ENCODE peak calls at places on chromosomes 11 and 22, in four cellular contexts. D is HCT116, F is psoas muscle, X is right atrium auricular region. J is an unnamed sample.
A peak's percentile ranks its signal among the peaks of the same experiment; 100 is the strongest.

GRCh38 chr22:28629420-28630184 is 50.0 kb downstream of the TTC28 start:
- DNase-seq in D (peak; percentile 19), F (no peak), X (no peak), J (no peak)

GRCh38 chr22:24146791-24147353 is 34.4 kb upstream of the SUSD2 start:
- DNase-seq in D (no peak), F (no peak), X (no peak), J (no peak)

GRCh38 chr22:49199224-49199623 is 628.4 kb downstream of the BRD1 start:
- DNase-seq in D (no peak), F (no peak), X (no peak), J (no peak)

GRCh38 chr11:130513132-130513531 is 64.7 kb downstream of the ADAMTS15 start:
- DNase-seq in D (no peak), F (peak; percentile 37), X (no peak), J (no peak)

GRCh38 chr11:92314499-92314898 is 89.9 kb downstream of the FAT3 start:
- DNase-seq in D (no peak), F (no peak), X (no peak), J (no peak)

GRCh38 chr11:130486981-130487380 is 38.5 kb downstream of the ADAMTS15 start:
- DNase-seq in D (no peak), F (no peak), X (no peak), J (no peak)

GRCh38 chr11:6611092-6612007 is 666 bp downstream of the TAF10 start:
- DNase-seq in D (no peak), F (peak; percentile 57), X (no peak), J (no peak)

GRCh38 chr11:6204708-6205107 is 649 bp upstream of the C11orf42 start:
- DNase-seq in D (no peak), F (no peak), X (no peak), J (no peak)

GRCh38 chr22:41003041-41003440 is 51.9 kb downstream of the RBX1 start:
- DNase-seq in D (no peak), F (no peak), X (no peak), J (no peak)

GRCh38 chr22:35039625-35040024 is 26.3 kb upstream of the ISX start:
- DNase-seq in D (no peak), F (no peak), X (no peak), J (no peak)

GRCh38 chr11:69662806-69663205 is 12.3 kb downstream of the LTO1 start:
- DNase-seq in D (no peak), F (no peak), X (no peak), J (no peak)

GRCh38 chr11:61626580-61627380 is 45.9 kb upstream of the SYT7 start:
- DNase-seq in D (no peak), F (no peak), X (no peak), J (peak; percentile 78)

GRCh38 chr11:134583397-134583990 is 171.5 kb upstream of the B3GAT1 start:
- DNase-seq in D (no peak), F (no peak), X (peak; percentile 34), J (no peak)

GRCh38 chr11:11533751-11534150 is 88.1 kb downstream of the GALNT18 start:
- DNase-seq in D (no peak), F (no peak), X (no peak), J (no peak)

GRCh38 chr11:113521737-113522517 is 46.7 kb upstream of the DRD2 start:
- DNase-seq in D (no peak), F (no peak), X (peak; percentile 26), J (no peak)

GRCh38 chr11:124329787-124330478 is 9.9 kb upstream of the OR8D2 start:
- DNase-seq in D (no peak), F (no peak), X (no peak), J (no peak)

GRCh38 chr11:28107331-28107725 is 628 bp downstream of the KIF18A start:
- DNase-seq in D (no peak), F (no peak), X (no peak), J (no peak)

GRCh38 chr11:15034687-15035267 is 38.6 kb upstream of the CALCB start:
- DNase-seq in D (no peak), F (no peak), X (no peak), J (no peak)

GRCh38 chr11:75191330-75191717 is 40.4 kb downstream of the SLCO2B1 start:
- DNase-seq in D (no peak), F (no peak), X (no peak), J (no peak)

GRCh38 chr11:117572129-117572528 is 224.9 kb downstream of the DSCAML1 start:
- DNase-seq in D (no peak), F (no peak), X (no peak), J (no peak)

GRCh38 chr11:43905788-43906187 is 25.2 kb downstream of the ALKBH3 start:
- DNase-seq in D (no peak), F (no peak), X (no peak), J (no peak)

GRCh38 chr11:75352417-75353206 is 1.2 kb upstream of the ARRB1 start:
- DNase-seq in D (no peak), F (no peak), X (no peak), J (no peak)

GRCh38 chr11:3836903-3837302 is 3.9 kb downstream of the RHOG start:
- DNase-seq in D (no peak), F (peak; percentile 46), X (no peak), J (no peak)

GRCh38 chr11:120547871-120548681 is 36.5 kb downstream of the GRIK4 start:
- DNase-seq in D (peak; percentile 75), F (peak; percentile 88), X (peak; percentile 91), J (no peak)

GRCh38 chr22:39980635-39981034 is 14.1 kb upstream of the FAM83F start:
- DNase-seq in D (no peak), F (no peak), X (no peak), J (no peak)

GRCh38 chr11:10646005-10646404 is 47.5 kb downstream of the IRAG1 start:
- DNase-seq in D (no peak), F (no peak), X (no peak), J (no peak)

GRCh38 chr11:125924384-125925007 is 20.2 kb downstream of the DDX25 start:
- DNase-seq in D (no peak), F (no peak), X (no peak), J (no peak)
- H3K27me3 ChIP-seq in D (no peaks in the 10 kb centered on the region), F (no peaks in the 10 kb centered on the region), X (no peaks in the 10 kb centered on the region), J (no peaks in the 10 kb centered on the region)

GRCh38 chr11:115267871-115268270 is 236.3 kb downstream of the CADM1 start:
- DNase-seq in D (no peak), F (no peak), X (no peak), J (no peak)
- H3K27me3 ChIP-seq in D (no peaks in the 10 kb centered on the region), F (no peaks in the 10 kb centered on the region), X (no peaks in the 10 kb centered on the region), J (no peaks in the 10 kb centered on the region)

GRCh38 chr11:125494601-125494986 is 1.5 kb downstream of the FEZ1 start:
- DNase-seq in D (no peak), F (no peak), X (no peak), J (no peak)

GRCh38 chr11:125494987-125495725 is 909 bp downstream of the FEZ1 start:
- DNase-seq in D (no peak), F (peak; percentile 47), X (no peak), J (no peak)

GRCh38 chr11:125483592-125483991 is 12.5 kb downstream of the FEZ1 start:
- DNase-seq in D (no peak), F (no peak), X (no peak), J (no peak)

GRCh38 chr11:125494033-125494364 is 2.1 kb downstream of the FEZ1 start:
- DNase-seq in D (no peak), F (no peak), X (no peak), J (no peak)

GRCh38 chr11:125489166-125489565 is 6.9 kb downstream of the FEZ1 start:
- DNase-seq in D (no peak), F (no peak), X (no peak), J (no peak)
- H3K27me3 ChIP-seq in D (peaks cover 13% of the 10 kb centered on the region), F (no peaks in the 10 kb centered on the region), X (no peaks in the 10 kb centered on the region), J (no peaks in the 10 kb centered on the region)

DNA sequence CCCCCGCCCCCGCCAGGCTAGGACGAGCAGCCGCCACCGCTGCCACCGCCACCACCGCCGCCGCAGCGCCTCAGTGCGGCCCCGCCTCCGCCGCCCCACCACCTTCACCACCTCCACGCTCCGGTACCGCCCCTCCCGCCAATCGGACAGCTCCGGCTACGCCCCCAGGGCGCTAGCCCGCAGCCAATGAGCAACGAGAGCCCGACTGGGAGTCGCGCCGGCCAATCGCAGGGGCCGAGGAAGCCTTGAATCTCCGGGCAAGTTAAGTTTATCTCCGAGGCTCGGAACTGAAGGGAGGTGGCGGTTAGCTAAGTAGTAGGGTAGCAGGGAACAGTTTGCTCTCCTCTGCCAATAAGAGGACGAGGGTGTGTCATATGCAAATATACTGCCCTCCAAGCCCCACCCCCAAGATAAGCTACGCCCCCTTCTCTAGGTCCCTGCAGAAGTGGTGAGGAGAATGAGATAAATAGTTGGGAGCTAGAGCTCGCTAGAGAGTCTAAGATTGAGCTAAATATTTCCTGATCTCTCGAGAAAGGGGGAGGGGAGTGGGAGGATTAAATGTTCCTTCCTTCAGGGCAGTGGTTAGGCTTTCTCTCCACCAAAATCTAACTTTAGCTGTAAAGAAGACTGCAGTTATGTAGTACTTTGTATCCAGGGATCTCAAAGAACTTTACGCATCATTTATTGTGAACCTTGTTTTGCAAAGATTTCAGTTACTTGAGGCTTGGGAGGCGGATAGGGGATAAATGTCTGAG is at the start of gene SESN3:
- DNase-seq in D (peak; percentile 87), F (peak; percentile 99), X (peak; percentile 99), J (peak; percentile 94)
- H3K27me3 ChIP-seq in D (peaks cover 9% of the 10 kb centered on the region), F (no peaks in the 10 kb centered on the region), X (no peaks in the 10 kb centered on the region), J (peaks cover 3% of the 10 kb centered on the region)

DNA sequence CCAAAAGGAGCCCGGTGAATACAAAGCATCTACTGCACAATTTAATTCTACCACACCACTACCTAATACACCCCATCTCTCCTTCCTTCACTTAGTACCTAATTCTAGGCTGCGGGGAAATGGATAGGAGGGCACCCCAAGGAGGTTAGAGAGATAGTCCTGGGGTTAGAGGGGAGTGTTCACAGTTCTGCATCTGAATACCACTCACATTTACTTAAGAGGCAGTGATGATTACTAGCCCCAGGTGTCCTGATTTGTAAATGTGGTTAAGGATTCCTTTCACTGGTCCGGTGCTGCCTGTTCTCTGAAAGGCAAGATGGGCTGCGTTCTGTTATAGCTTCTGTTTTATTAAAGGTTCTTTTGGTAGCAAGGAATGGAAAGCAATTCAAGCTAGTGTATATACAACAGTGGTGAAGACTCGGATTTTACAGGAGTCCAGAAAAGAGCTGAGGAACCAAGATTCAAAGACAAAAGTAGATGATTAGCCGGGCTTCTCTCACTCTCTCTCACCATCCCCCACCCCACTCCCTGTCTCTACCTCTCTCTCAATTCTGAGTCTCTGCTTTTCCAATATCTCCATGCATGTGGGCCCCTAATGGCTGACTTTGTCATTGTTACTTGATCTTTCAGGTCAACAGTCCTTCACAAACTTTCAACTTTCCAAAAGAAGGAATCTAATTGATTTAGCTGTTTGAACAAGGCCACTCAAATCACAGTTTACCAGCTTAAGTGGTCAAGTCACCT is 8.7 kb upstream of the KCNA4 start:
- DNase-seq in D (no peak), F (no peak), X (no peak), J (no peak)
- H3K27me3 ChIP-seq in D (no peaks in the 10 kb centered on the region), F (peaks cover 4% of the 10 kb centered on the region), X (no peaks in the 10 kb centered on the region), J (peaks cover 60% of the 10 kb centered on the region)

GRCh38 chr22:21067075-21067900 is 21.5 kb downstream of the LRRC74B start:
- DNase-seq in D (no peak), F (no peak), X (no peak), J (no peak)
- H3K27me3 ChIP-seq in D (peaks cover 3% of the 10 kb centered on the region), F (no peaks in the 10 kb centered on the region), X (no peaks in the 10 kb centered on the region), J (no peaks in the 10 kb centered on the region)